ENCODE peak calls at places on chromosome 2, in four cellular contexts. X is CD8-positive, alpha-beta T cell; C is right cardiac atrium; V is occipital lobe. R is an unnamed sample.

GRCh38 chr2:197115325-197115724 is 188.8 kb upstream of the PGAP1 start:
- DNase-seq in X (no peak), C (no peak), V (no peak), R (no peak)

GRCh38 chr2:232094883-232095282 is 133.4 kb downstream of the DIS3L2 start:
- DNase-seq in X (no peak), C (no peak), V (no peak), R (no peak)

GRCh38 chr2:11571170-11571569 is 37.3 kb downstream of the GREB1 start:
- DNase-seq in X (no peak), C (no peak), V (no peak), R (peak; percentile 43)

GRCh38 chr2:58856100-58856499 is 615.0 kb upstream of the FANCL start:
- DNase-seq in X (no peak), C (no peak), V (no peak), R (no peak)

GRCh38 chr2:130154773-130155765 is 10.2 kb upstream of the CCDC74B start:
- DNase-seq in X (no peak), C (no peak), V (no peak), R (no peak)

GRCh38 chr2:113053666-113054435 is 1.2 kb upstream of the IL36B start:
- DNase-seq in X (no peak), C (no peak), V (no peak), R (no peak)

GRCh38 chr2:152541712-152542111 is 175.5 kb downstream of the PRPF40A start:
- DNase-seq in X (no peak), C (no peak), V (no peak), R (no peak)

GRCh38 chr2:238104521-238105311 is 4.6 kb downstream of the ESPNL start:
- DNase-seq in X (no peak), C (peak; percentile 54), V (no peak), R (no peak)

GRCh38 chr2:239163306-239164070 is 237.3 kb downstream of the HDAC4 start:
- DNase-seq in X (no peak), C (no peak), V (no peak), R (no peak)

GRCh38 chr2:198374375-198375072 is 570.1 kb downstream of the PLCL1 start:
- DNase-seq in X (no peak), C (no peak), V (no peak), R (peak; percentile 74)

R was measured in Ammon's horn.